ENCODE peak calls at places on chromosome 7, in six cellular contexts. One of them, this sample, is unnamed.

GRCh38 chr7:8232999-8233847 is 28.7 kb downstream of the ICA1 start:
- DNase-seq in A549: no peak
- DNase-seq in uterus: no peak
- DNase-seq in prostate gland: no peak
- DNase-seq in heart left ventricle: no peak
- DNase-seq in right lobe of liver: no peak
- DNase-seq in this sample: no peak

GRCh38 chr7:129370812-129371211 is 63.4 kb upstream of the STRIP2 start:
- DNase-seq in uterus: no peak
- DNase-seq in prostate gland: no peak
- DNase-seq in heart left ventricle: no peak
- DNase-seq in right lobe of liver: no peak
- DNase-seq in A549: no peak
- DNase-seq in this sample: no peak

GRCh38 chr7:20784311-20785210 is 2.1 kb downstream of the SP8 start:
- DNase-seq in prostate gland: no peak
- DNase-seq in heart left ventricle: no peak
- DNase-seq in uterus: no peak
- DNase-seq in right lobe of liver: peak
- DNase-seq in A549: peak
- DNase-seq in this sample: no peak

GRCh38 chr7:44664756-44665461 is 58.5 kb downstream of the OGDH start:
- DNase-seq in prostate gland: no peak
- DNase-seq in A549: no peak
- DNase-seq in right lobe of liver: no peak
- DNase-seq in heart left ventricle: no peak
- DNase-seq in uterus: no peak
- DNase-seq in this sample: no peak

GRCh38 chr7:124879771-124880170 is 49.9 kb downstream of the POT1 start:
- DNase-seq in heart left ventricle: no peak
- DNase-seq in prostate gland: no peak
- DNase-seq in uterus: no peak
- DNase-seq in right lobe of liver: no peak
- DNase-seq in A549: no peak
- DNase-seq in this sample: no peak

GRCh38 chr7:108196004-108196403 is 65.8 kb upstream of the LAMB4 start:
- DNase-seq in right lobe of liver: no peak
- DNase-seq in prostate gland: no peak
- DNase-seq in A549: no peak
- DNase-seq in uterus: no peak
- DNase-seq in heart left ventricle: no peak
- DNase-seq in this sample: no peak

GRCh38 chr7:137669706-137670105 is 177.1 kb downstream of the DGKI start:
- DNase-seq in prostate gland: no peak
- DNase-seq in uterus: no peak
- DNase-seq in A549: no peak
- DNase-seq in heart left ventricle: no peak
- DNase-seq in right lobe of liver: no peak
- DNase-seq in this sample: no peak

GRCh38 chr7:18995270-18995671 is 122.2 kb downstream of the TWIST1 start:
- DNase-seq in uterus: no peak
- DNase-seq in right lobe of liver: no peak
- DNase-seq in A549: no peak
- DNase-seq in heart left ventricle: no peak
- DNase-seq in prostate gland: no peak
- DNase-seq in this sample: no peak

GRCh38 chr7:19146699-19147098 is 1.5 kb upstream of the FERD3L start:
- DNase-seq in prostate gland: no peak
- DNase-seq in heart left ventricle: no peak
- DNase-seq in uterus: no peak
- DNase-seq in right lobe of liver: no peak
- DNase-seq in A549: no peak
- DNase-seq in this sample: no peak

GRCh38 chr7:135747366-135747765 is 1.2 kb downstream of the FAM180A start:
- DNase-seq in uterus: no peak
- DNase-seq in right lobe of liver: no peak
- DNase-seq in A549: no peak
- DNase-seq in prostate gland: no peak
- DNase-seq in heart left ventricle: no peak
- DNase-seq in this sample: no peak

GRCh38 chr7:43078794-43079193 is 33.7 kb upstream of the HECW1 start:
- DNase-seq in right lobe of liver: no peak
- DNase-seq in A549: no peak
- DNase-seq in uterus: no peak
- DNase-seq in heart left ventricle: no peak
- DNase-seq in prostate gland: no peak
- DNase-seq in this sample: no peak

GRCh38 chr7:43076606-43077005 is 35.8 kb upstream of the HECW1 start:
- DNase-seq in uterus: no peak
- DNase-seq in prostate gland: no peak
- DNase-seq in right lobe of liver: no peak
- DNase-seq in A549: no peak
- DNase-seq in heart left ventricle: no peak
- DNase-seq in this sample: no peak

GRCh38 chr7:43077285-43077684 is 35.2 kb upstream of the HECW1 start:
- DNase-seq in heart left ventricle: no peak
- DNase-seq in prostate gland: no peak
- DNase-seq in right lobe of liver: no peak
- DNase-seq in uterus: no peak
- DNase-seq in A549: no peak
- DNase-seq in this sample: no peak

GRCh38 chr7:43076189-43076605 is 36.2 kb upstream of the HECW1 start:
- DNase-seq in prostate gland: no peak
- DNase-seq in heart left ventricle: no peak
- DNase-seq in right lobe of liver: no peak
- DNase-seq in uterus: no peak
- DNase-seq in A549: no peak
- DNase-seq in this sample: no peak

DNA sequence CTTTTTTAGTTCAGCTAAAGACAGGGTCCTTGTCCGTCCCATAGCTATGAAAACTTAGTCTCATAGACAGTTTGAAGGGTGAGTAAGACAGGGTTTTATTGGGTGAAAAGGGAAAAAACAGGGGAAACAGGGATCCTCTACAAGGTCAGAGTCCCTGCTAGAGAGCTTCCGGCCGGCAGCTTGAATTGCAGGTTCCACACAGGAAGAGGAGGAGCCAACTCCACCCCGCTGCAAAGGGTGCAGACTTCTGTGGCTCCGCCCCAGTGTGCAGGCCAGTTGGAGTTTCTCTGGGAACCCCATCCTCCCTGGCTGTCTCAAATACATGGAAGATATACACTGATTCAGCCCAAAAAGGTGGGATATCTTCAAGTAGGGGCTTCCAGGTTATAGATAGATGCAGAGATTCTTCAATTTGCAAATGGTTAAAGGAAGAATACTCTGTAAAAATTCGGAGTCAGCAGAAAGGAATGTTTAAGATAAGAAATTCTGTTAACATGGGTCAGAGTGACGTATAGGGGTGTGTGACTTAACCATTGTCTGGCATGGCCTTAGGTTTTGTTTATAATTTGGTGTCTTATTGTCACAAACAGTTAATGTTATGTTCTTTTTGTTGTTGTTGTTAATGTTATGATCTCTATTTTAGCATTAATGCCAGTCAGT is 34.6 kb upstream of the HECW1 start:
- DNase-seq in prostate gland: no peak
- DNase-seq in right lobe of liver: no peak
- DNase-seq in uterus: no peak
- DNase-seq in A549: no peak
- DNase-seq in heart left ventricle: no peak
- DNase-seq in this sample: no peak
- TF ChIP-seq POLR2A in prostate gland: no peak
- TF ChIP-seq POLR2A in right lobe of liver: no peak
- TF ChIP-seq POLR2A in uterus: no peak
- TF ChIP-seq POLR2A in A549: no peak
- TF ChIP-seq POLR2A in heart left ventricle: no peak
- TF ChIP-seq POLR2A in this sample: no peak

GRCh38 chr7:139360210-139360947 is 685 bp downstream of the LUC7L2 start:
- DNase-seq in uterus: peak
- DNase-seq in heart left ventricle: peak
- DNase-seq in prostate gland: peak
- DNase-seq in right lobe of liver: peak
- DNase-seq in A549: peak
- DNase-seq in this sample: peak
- H3K27ac ChIP-seq in uterus: peak
- H3K27ac ChIP-seq in heart left ventricle: peak
- H3K27ac ChIP-seq in prostate gland: peak
- H3K27ac ChIP-seq in right lobe of liver: peak
- H3K27ac ChIP-seq in A549: peak
- H3K27ac ChIP-seq in this sample: peak

DNA sequence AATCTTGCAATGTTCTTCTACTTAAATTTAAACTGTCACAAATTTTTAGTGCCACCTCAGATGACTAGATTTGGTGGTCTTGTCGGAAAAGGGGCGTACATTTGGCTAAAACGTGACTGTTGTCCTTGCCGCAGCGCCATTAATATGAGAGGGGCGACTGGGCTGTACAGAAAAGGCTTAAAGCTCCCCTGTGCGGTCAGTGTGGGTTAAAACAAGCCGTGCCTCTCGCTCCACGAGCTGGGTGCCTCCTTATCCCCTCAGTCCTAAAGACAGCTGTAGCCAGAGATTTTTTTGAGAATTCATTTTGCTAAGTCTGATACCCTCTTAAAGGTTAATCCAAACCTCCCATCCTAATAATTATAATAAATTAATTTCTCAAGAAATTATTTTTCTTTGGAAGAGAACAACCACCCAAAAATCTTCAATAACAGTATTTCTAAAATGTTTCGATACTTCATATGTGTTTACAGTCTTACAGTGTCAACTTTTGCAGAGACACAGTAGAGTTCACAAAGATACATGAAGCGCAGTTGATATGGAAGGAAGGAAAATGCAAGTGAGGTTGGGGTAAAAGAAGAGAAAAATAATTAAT is 68.6 kb downstream of the C7orf25 start:
- DNase-seq in uterus: peak
- DNase-seq in heart left ventricle: peak
- DNase-seq in right lobe of liver: peak
- DNase-seq in A549: peak
- DNase-seq in prostate gland: peak
- DNase-seq in this sample: peak
- H3K4me3 ChIP-seq in uterus: no peak
- H3K4me3 ChIP-seq in heart left ventricle: peak
- H3K4me3 ChIP-seq in right lobe of liver: no peak
- H3K4me3 ChIP-seq in A549: no peak
- H3K4me3 ChIP-seq in prostate gland: no peak
- H3K4me3 ChIP-seq in this sample: no peak

GRCh38 chr7:24717694-24718320 is 39.5 kb downstream of the GSDME start:
- DNase-seq in A549: no peak
- DNase-seq in right lobe of liver: no peak
- DNase-seq in heart left ventricle: no peak
- DNase-seq in uterus: no peak
- DNase-seq in prostate gland: no peak
- DNase-seq in this sample: no peak
- TF ChIP-seq POLR2A in A549: no peak
- TF ChIP-seq POLR2A in right lobe of liver: no peak
- TF ChIP-seq POLR2A in heart left ventricle: no peak
- TF ChIP-seq POLR2A in uterus: no peak
- TF ChIP-seq POLR2A in prostate gland: no peak
- TF ChIP-seq POLR2A in this sample: no peak

GRCh38 chr7:118003438-118003837 is 130.2 kb upstream of the CTTNBP2 start:
- DNase-seq in prostate gland: no peak
- DNase-seq in A549: no peak
- DNase-seq in uterus: no peak
- DNase-seq in heart left ventricle: no peak
- DNase-seq in right lobe of liver: no peak
- DNase-seq in this sample: no peak
- H3K27ac ChIP-seq in prostate gland: no peak
- H3K27ac ChIP-seq in A549: no peak
- H3K27ac ChIP-seq in uterus: no peak
- H3K27ac ChIP-seq in heart left ventricle: no peak
- H3K27ac ChIP-seq in right lobe of liver: no peak
- H3K27ac ChIP-seq in this sample: peak

DNA sequence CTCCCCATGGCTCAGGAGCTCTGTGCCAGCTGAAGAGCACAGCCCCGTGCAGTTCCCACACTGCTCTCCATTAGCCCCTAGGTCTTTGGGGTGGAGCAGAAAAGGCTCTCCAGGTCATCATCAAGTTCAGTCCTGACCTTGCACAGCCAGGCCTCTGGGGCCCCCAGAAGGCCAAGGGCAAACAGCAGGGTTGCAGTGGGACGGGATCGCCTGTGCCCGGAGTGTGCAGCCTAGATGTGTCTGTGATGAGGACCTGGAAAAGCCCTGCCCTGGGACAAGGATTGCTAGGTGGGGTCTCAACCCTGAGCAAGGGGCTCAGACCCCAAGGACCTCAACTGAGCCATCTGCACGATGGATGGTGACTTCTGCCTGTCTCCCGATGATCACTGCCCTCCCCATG is 549 bp downstream of the INMT start:
- DNase-seq in right lobe of liver: no peak
- DNase-seq in prostate gland: no peak
- DNase-seq in uterus: no peak
- DNase-seq in heart left ventricle: no peak
- DNase-seq in A549: no peak
- DNase-seq in this sample: no peak
- H3K4me3 ChIP-seq in right lobe of liver: peak
- H3K4me3 ChIP-seq in prostate gland: peak
- H3K4me3 ChIP-seq in uterus: peak
- H3K4me3 ChIP-seq in heart left ventricle: peak
- H3K4me3 ChIP-seq in A549: no peak
- H3K4me3 ChIP-seq in this sample: no peak

GRCh38 chr7:35003679-35004278 is 33.5 kb downstream of the DPY19L1 start:
- DNase-seq in prostate gland: peak
- DNase-seq in uterus: peak
- DNase-seq in heart left ventricle: no peak
- DNase-seq in A549: peak
- DNase-seq in right lobe of liver: no peak
- DNase-seq in this sample: peak
- TF ChIP-seq POLR2A in prostate gland: no peak
- TF ChIP-seq POLR2A in uterus: no peak
- TF ChIP-seq POLR2A in heart left ventricle: no peak
- TF ChIP-seq POLR2A in A549: no peak
- TF ChIP-seq POLR2A in right lobe of liver: no peak
- TF ChIP-seq POLR2A in this sample: peak

GRCh38 chr7:69002416-69002815 is 595.9 kb upstream of the AUTS2 start:
- DNase-seq in A549: no peak
- DNase-seq in right lobe of liver: no peak
- DNase-seq in uterus: no peak
- DNase-seq in heart left ventricle: no peak
- DNase-seq in prostate gland: no peak
- DNase-seq in this sample: no peak
- H3K27ac ChIP-seq in A549: no peak
- H3K27ac ChIP-seq in right lobe of liver: no peak
- H3K27ac ChIP-seq in uterus: no peak
- H3K27ac ChIP-seq in heart left ventricle: no peak
- H3K27ac ChIP-seq in prostate gland: no peak
- H3K27ac ChIP-seq in this sample: no peak

DNA sequence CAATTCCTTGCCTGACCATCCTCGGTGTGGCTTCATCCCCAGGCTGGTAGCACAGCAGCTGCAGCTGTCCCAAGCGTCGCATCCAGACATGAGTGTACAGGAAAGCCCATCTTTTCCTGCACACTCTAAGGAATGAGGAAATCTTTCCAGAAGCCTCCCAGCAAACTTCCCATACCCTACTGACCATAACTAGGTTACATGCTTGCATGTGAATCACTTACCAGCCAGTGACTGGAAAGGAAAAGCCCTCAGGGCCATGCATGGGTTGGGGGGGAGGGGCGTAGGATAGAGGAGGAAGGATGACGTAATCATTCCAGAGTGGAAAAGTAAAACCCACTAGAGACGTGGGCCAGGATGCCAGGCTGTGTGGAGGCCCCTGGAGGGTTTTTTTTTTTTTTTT is 18.9 kb upstream of the ZNF212 start:
- DNase-seq in A549: no peak
- DNase-seq in heart left ventricle: no peak
- DNase-seq in right lobe of liver: no peak
- DNase-seq in prostate gland: no peak
- DNase-seq in uterus: no peak
- DNase-seq in this sample: no peak
- H3K4me3 ChIP-seq in A549: no peak
- H3K4me3 ChIP-seq in heart left ventricle: no peak
- H3K4me3 ChIP-seq in right lobe of liver: no peak
- H3K4me3 ChIP-seq in prostate gland: no peak
- H3K4me3 ChIP-seq in uterus: no peak
- H3K4me3 ChIP-seq in this sample: no peak

This sample was measured in body of pancreas.